ENCODE peak calls at places on chromosomes 5 and 9, in five cellular contexts. One of them, this sample, is unnamed.

GRCh38 chr5:150397749-150398431 is 14.8 kb downstream of the CD74 start:
- DNase-seq in T-helper 2 cell: no peak
- DNase-seq in left ventricle myocardium superior: peak; percentile 28
- DNase-seq in upper lobe of left lung: no peak
- DNase-seq in activated CD8-positive, alpha-beta T cell treated with anti-CD3 and anti-CD28 coated beads for 36 hours: no peak
- DNase-seq in this sample: no peak

GRCh38 chr5:52139888-52140580 is 647.7 kb upstream of the ITGA1 start:
- DNase-seq in T-helper 2 cell: no peak
- DNase-seq in left ventricle myocardium superior: no peak
- DNase-seq in upper lobe of left lung: no peak
- DNase-seq in activated CD8-positive, alpha-beta T cell treated with anti-CD3 and anti-CD28 coated beads for 36 hours: no peak
- DNase-seq in this sample: no peak

GRCh38 chr5:64768358-64769312 is at the start of the genes CWC27 and SREK1IP1:
- DNase-seq in T-helper 2 cell: peak; percentile 94
- DNase-seq in left ventricle myocardium superior: peak; percentile 81
- DNase-seq in upper lobe of left lung: peak; percentile 82
- DNase-seq in activated CD8-positive, alpha-beta T cell treated with anti-CD3 and anti-CD28 coated beads for 36 hours: peak; percentile 85
- DNase-seq in this sample: peak; percentile 95

GRCh38 chr5:144230806-144231205 is 60.1 kb downstream of the KCTD16 start:
- DNase-seq in T-helper 2 cell: no peak
- DNase-seq in left ventricle myocardium superior: no peak
- DNase-seq in upper lobe of left lung: no peak
- DNase-seq in activated CD8-positive, alpha-beta T cell treated with anti-CD3 and anti-CD28 coated beads for 36 hours: no peak
- DNase-seq in this sample: no peak

GRCh38 chr5:135113323-135113722 is 79.3 kb upstream of the PITX1 start:
- DNase-seq in T-helper 2 cell: no peak
- DNase-seq in left ventricle myocardium superior: no peak
- DNase-seq in upper lobe of left lung: no peak
- DNase-seq in activated CD8-positive, alpha-beta T cell treated with anti-CD3 and anti-CD28 coated beads for 36 hours: no peak
- DNase-seq in this sample: no peak

GRCh38 chr5:133924221-133924920 is 44.1 kb downstream of the C5orf15 start:
- DNase-seq in T-helper 2 cell: no peak
- DNase-seq in left ventricle myocardium superior: no peak
- DNase-seq in upper lobe of left lung: no peak
- DNase-seq in activated CD8-positive, alpha-beta T cell treated with anti-CD3 and anti-CD28 coated beads for 36 hours: no peak
- DNase-seq in this sample: no peak

GRCh38 chr9:38227061-38227540 is 158.1 kb upstream of the SHB start:
- DNase-seq in T-helper 2 cell: peak; percentile 85
- DNase-seq in left ventricle myocardium superior: no peak
- DNase-seq in upper lobe of left lung: peak; percentile 39
- DNase-seq in activated CD8-positive, alpha-beta T cell treated with anti-CD3 and anti-CD28 coated beads for 36 hours: peak; percentile 84
- DNase-seq in this sample: peak; percentile 76

GRCh38 chr9:93670208-93671029 is 94.0 kb downstream of the PHF2 start:
- DNase-seq in T-helper 2 cell: peak; percentile 22
- DNase-seq in left ventricle myocardium superior: peak; percentile 20
- DNase-seq in upper lobe of left lung: peak; percentile 61
- DNase-seq in activated CD8-positive, alpha-beta T cell treated with anti-CD3 and anti-CD28 coated beads for 36 hours: peak; percentile 18
- DNase-seq in this sample: peak; percentile 50

GRCh38 chr9:69453746-69454145 is 128.7 kb downstream of the ENTREP1 start:
- DNase-seq in T-helper 2 cell: no peak
- DNase-seq in left ventricle myocardium superior: no peak
- DNase-seq in upper lobe of left lung: no peak
- DNase-seq in activated CD8-positive, alpha-beta T cell treated with anti-CD3 and anti-CD28 coated beads for 36 hours: no peak
- DNase-seq in this sample: no peak

This sample was measured in fibroblast of pulmonary artery.